ENCODE peak calls at places on chromosomes 3 and 15, in nine cellular contexts. T is ovary, A is breast epithelium, E is GM12892, F is adrenal gland, X is HCT116, O is body of pancreas, G is Peyer's patch, Q is esophagus muscularis mucosa. D is an unnamed sample.
A peak's percentile ranks its signal among the peaks of the same experiment; 100 is the strongest.

GRCh38 chr3:30302027-30302426 is 304.4 kb upstream of the TGFBR2 start:
- DNase-seq in T (no peak), A (no peak), E (no peak), F (no peak), X (no peak), O (no peak), G (no peak), Q (no peak), D (no peak)

GRCh38 chr3:142602630-142603339 is 6.6 kb downstream of the PLS1 start:
- DNase-seq in T (no peak), A (no peak), E (no peak), F (no peak), X (no peak), O (no peak), G (peak; percentile 57), Q (peak; percentile 68), D (no peak)

GRCh38 chr15:51387699-51388041 is 46.2 kb downstream of the GLDN start:
- DNase-seq in T (no peak), A (no peak), E (no peak), F (no peak), X (no peak), O (no peak), G (no peak), Q (no peak), D (no peak)

GRCh38 chr3:54822206-54822605 is 105.7 kb downstream of the LRTM1 start:
- DNase-seq in T (no peak), A (peak; percentile 19), E (no peak), F (peak; percentile 30), X (no peak), O (peak; percentile 3), G (no peak), Q (no peak), D (peak; percentile 34)

GRCh38 chr15:58934114-58934447 is 602 bp upstream of the SLTM start:
- DNase-seq in T (no peak), A (no peak), E (no peak), F (no peak), X (no peak), O (no peak), G (no peak), Q (no peak), D (no peak)

GRCh38 chr15:101420232-101420631 is 69.3 kb downstream of the PCSK6 start:
- DNase-seq in T (no peak), A (no peak), E (no peak), F (no peak), X (no peak), O (no peak), G (no peak), Q (no peak), D (no peak)

GRCh38 chr15:31264534-31265089 is 62.0 kb upstream of the KLF13 start:
- DNase-seq in T (no peak), A (no peak), E (no peak), F (peak; percentile 14), X (no peak), O (no peak), G (no peak), Q (no peak), D (no peak)

GRCh38 chr3:107629556-107629955 is 106.8 kb downstream of the BBX start:
- DNase-seq in T (no peak), A (no peak), E (no peak), F (no peak), X (no peak), O (no peak), G (no peak), Q (no peak), D (no peak)

GRCh38 chr3:43144811-43145490 is 39.1 kb upstream of the POMGNT2 start:
- DNase-seq in T (no peak), A (no peak), E (no peak), F (peak; percentile 44), X (no peak), O (no peak), G (no peak), Q (peak; percentile 91), D (no peak)

GRCh38 chr3:8962226-8962861 is 928 bp downstream of the RAD18 start:
- DNase-seq in T (no peak), A (no peak), E (no peak), F (no peak), X (no peak), O (no peak), G (no peak), Q (no peak), D (no peak)

GRCh38 chr3:178275793-178276192 is 260.4 kb upstream of the KCNMB2 start:
- DNase-seq in T (no peak), A (no peak), E (no peak), F (no peak), X (no peak), O (no peak), G (no peak), Q (no peak), D (no peak)

GRCh38 chr15:71256934-71257333 is 141.7 kb downstream of the THSD4 start:
- DNase-seq in T (no peak), A (no peak), E (no peak), F (no peak), X (no peak), O (no peak), G (no peak), Q (no peak), D (no peak)

GRCh38 chr15:58138106-58138505 is at the start of gene AQP9:
- DNase-seq in T (no peak), A (no peak), E (no peak), F (peak; percentile 39), X (no peak), O (peak; percentile 29), G (no peak), Q (no peak), D (no peak)

GRCh38 chr3:136122006-136122405 is 74.1 kb downstream of the MSL2 start:
- DNase-seq in T (no peak), A (no peak), E (no peak), F (no peak), X (no peak), O (no peak), G (no peak), Q (no peak), D (no peak)

DNA sequence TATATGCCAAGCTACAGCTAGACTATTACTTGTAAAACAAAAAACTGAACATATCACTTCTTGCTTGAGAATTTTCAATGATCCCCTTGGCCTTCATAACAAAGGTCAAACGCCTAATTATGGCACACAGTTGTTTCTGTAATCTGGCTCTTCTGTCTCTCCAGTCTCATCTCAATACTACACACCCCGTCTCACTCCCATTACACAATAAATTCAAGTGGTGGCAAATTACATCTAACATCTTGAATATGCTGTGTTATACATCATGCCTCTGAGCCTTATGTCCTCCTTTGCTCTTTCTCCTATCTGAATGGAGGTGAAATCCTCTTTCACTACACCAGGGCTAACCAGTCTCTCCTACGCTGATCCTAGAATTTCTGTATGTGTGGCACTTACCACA is 140.4 kb downstream of the TBL1XR1 start:
- DNase-seq in T (no peak), A (no peak), E (no peak), F (no peak), X (no peak), O (no peak), G (no peak), Q (no peak), D (no peak)
- TF ChIP-seq POLR2A in T (no peak), A (no peak), E (no peak), F (no peak), X (no peak), O (no peak), G (no peak), Q (no peak), D (no peak)

DNA sequence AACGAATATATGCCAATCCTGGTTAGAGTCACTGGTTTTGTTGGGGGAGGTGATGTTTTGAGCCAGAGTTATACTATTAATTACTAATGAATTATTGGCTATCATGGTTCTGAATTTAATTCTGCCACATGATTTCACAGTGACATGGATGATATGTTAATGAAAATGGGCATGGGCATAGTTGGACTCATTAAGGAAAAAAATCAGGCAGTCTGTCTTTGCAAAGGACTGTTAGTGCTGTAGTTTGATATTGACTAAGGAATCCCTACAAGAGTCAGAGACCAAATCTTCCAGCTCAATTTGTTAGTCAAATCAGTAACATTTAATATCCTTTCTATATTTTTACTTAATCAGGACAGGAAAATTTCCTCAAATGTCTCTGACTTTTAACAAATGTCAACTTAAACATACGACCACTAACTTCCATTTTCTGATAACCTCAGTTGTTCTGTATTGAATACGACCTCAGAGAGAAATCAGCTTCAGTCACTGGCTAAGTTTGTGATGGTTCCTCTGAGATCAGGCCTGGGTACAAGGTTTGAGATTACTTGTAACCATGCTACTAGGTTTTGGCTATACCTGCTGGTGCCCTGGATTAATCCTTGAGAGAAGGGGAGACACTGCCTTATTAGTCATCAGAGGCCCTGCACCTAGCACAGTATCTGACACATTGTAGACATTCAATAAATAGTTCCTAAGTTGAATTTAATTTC is 13.3 kb downstream of the NFKBIZ start:
- DNase-seq in T (no peak), A (no peak), E (no peak), F (no peak), X (no peak), O (no peak), G (no peak), Q (no peak), D (no peak)
- TF ChIP-seq POLR2A in T (no peak), A (no peak), E (no peak), F (no peak), X (no peak), O (no peak), G (no peak), Q (no peak), D (no peak)

DNA sequence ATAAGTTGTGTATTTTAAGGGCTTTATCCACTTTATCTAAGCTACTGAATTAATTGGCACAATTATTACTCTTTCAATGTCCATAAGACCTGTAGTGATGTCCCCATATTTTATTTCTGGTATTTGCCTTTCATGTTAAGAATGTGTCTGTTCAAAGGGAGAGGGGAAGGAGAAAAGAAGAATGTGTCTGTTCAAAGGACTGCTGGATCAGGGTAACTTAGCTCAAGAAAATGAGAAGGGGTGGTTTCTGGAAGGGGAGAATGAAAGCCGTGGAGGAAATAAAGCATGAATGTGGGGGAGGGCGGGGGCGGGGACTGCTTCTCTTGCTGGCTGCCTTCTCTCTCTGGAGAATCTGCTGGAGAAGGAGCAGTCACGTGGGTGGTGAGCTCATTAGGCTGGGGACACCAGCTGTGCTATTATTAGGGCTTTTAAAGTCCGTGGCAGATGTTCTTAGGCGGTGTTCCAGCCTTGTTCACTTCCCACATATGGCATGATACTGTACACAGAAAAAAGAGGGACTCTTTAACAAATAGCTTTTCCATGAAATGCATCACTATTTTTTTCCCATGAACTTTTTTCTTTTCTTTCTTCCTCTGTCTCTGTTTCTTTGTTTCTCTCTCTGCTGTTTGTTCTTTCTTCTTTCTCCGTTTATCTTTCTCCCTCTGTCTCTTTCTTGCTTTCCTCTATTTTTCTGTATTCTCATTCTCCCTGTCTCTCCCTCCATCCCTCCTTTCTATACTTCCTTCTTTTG is 63.7 kb upstream of the ULK4 start:
- DNase-seq in T (peak; percentile 89), A (peak; percentile 92), E (peak; percentile 39), F (peak; percentile 91), X (peak; percentile 42), O (peak; percentile 92), G (peak; percentile 81), Q (peak; percentile 98), D (no peak)
- TF ChIP-seq POLR2A in T (no peak), A (no peak), E (no peak), F (peak; percentile 82), X (no peak), O (no peak), G (no peak), Q (no peak), D (no peak)

DNA sequence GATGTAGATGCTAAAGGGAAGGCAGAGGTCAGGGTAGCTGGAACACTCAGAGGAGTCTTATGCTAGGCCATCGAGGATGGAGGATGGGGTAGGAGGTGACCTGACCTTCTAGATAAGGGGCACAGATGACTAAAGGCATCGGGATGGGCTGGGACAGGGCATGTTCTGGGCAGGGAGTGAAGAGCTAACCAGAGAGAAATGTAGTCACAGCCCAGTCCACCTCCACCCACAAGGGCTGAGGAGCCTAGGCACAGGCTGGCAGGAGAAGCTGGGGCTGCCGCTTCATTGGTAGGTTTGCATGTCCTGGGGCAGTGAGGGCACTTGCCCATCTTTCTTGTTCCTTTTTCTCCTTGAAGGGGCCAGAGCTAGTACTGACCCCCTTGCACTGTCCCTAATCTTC is 12.6 kb downstream of the CLK3 start:
- DNase-seq in T (no peak), A (no peak), E (no peak), F (no peak), X (no peak), O (no peak), G (no peak), Q (no peak), D (no peak)
- TF ChIP-seq POLR2A in T (no peak), A (no peak), E (no peak), F (no peak), X (no peak), O (no peak), G (no peak), Q (no peak), D (no peak)

D was measured in upper lobe of left lung.